ENCODE peak calls at places on chromosomes 12 and 14, in five cellular contexts. Q is GM10248, I is cardiac muscle cell, D is tibial artery, T is AG10803. Y is an unnamed sample.

GRCh38 chr12:63804746-63805145 is 25.0 kb downstream of the RXYLT1 start:
- DNase-seq in D (no peak), I (no peak), T (peak), Q (no peak), Y (no peak)

GRCh38 chr12:74964390-74964789 is 245.2 kb downstream of the KCNC2 start:
- DNase-seq in I (no peak), Q (no peak), D (no peak), T (no peak), Y (no peak)

GRCh38 chr12:52278530-52278929 is 4.1 kb downstream of the KRT86 start:
- DNase-seq in I (no peak), Q (no peak), D (no peak), T (no peak), Y (no peak)

GRCh38 chr12:16611146-16611545 is 5.2 kb upstream of the LMO3 start:
- DNase-seq in T (no peak), D (no peak), I (no peak), Q (no peak), Y (no peak)

GRCh38 chr14:33070474-33070873 is 131.8 kb downstream of the NPAS3 start:
- DNase-seq in D (no peak), Q (no peak), I (no peak), T (no peak), Y (no peak)

GRCh38 chr12:11723993-11724392 is 74.5 kb downstream of the ETV6 start:
- DNase-seq in T (no peak), Q (no peak), D (no peak), I (no peak), Y (no peak)

GRCh38 chr12:124369901-124370378 is 75.0 kb downstream of the RFLNA start:
- DNase-seq in D (no peak), T (no peak), Q (no peak), I (no peak), Y (no peak)

GRCh38 chr14:105528197-105528858 is 1.9 kb downstream of the TMEM121 start:
- DNase-seq in I (peak), D (peak), Q (peak), T (peak), Y (peak)

GRCh38 chr12:1544991-1545700 is 49.2 kb downstream of the FBXL14 start:
- DNase-seq in I (peak), D (peak), T (peak), Q (no peak), Y (no peak)

GRCh38 chr12:95151406-95151805 is 65.9 kb downstream of the FGD6 start:
- DNase-seq in Q (no peak), I (no peak), D (no peak), T (no peak), Y (no peak)

GRCh38 chr14:26729851-26730250 is 132.0 kb upstream of the NOVA1 start:
- DNase-seq in I (peak), D (no peak), T (peak), Q (no peak), Y (no peak)

GRCh38 chr12:65882504-65882903 is 58.2 kb downstream of the HMGA2 start:
- DNase-seq in Q (no peak), T (peak), I (no peak), D (no peak), Y (no peak)

GRCh38 chr14:59015482-59015881 is 173.0 kb upstream of the DAAM1 start:
- DNase-seq in Q (no peak), T (no peak), D (no peak), I (no peak), Y (no peak)

GRCh38 chr12:885701-886100 is 63.8 kb downstream of the RAD52 start:
- DNase-seq in I (no peak), T (no peak), Q (no peak), D (no peak), Y (no peak)

GRCh38 chr14:74048291-74048690 is 29.1 kb downstream of the BBOF1 start:
- DNase-seq in Q (no peak), T (no peak), D (no peak), I (no peak), Y (no peak)

GRCh38 chr12:104586325-104587048 is 129.7 kb downstream of the CHST11 start:
- DNase-seq in Q (no peak), T (no peak), D (no peak), I (no peak), Y (no peak)

GRCh38 chr12:122823429-122823828 is 11.8 kb upstream of the HIP1R start:
- DNase-seq in Q (no peak), D (no peak), I (no peak), T (no peak), Y (no peak)

GRCh38 chr12:119115296-119115905 is 63.3 kb upstream of the HSPB8 start:
- DNase-seq in Q (peak), D (no peak), T (peak), I (peak), Y (peak)

GRCh38 chr12:105436636-105437035 is 106.1 kb downstream of the C12orf75 start:
- DNase-seq in D (no peak), T (no peak), I (no peak), Q (no peak), Y (no peak)

GRCh38 chr12:62604373-62604772 is 137.7 kb downstream of the MON2 start:
- DNase-seq in T (no peak), D (no peak), I (no peak), Q (no peak), Y (no peak)

GRCh38 chr12:14216405-14217294 is 148.8 kb upstream of the ATF7IP start:
- DNase-seq in I (peak), D (no peak), Q (no peak), T (peak), Y (no peak)

GRCh38 chr12:19892186-19892585 is 452.9 kb downstream of the AEBP2 start:
- DNase-seq in D (no peak), Q (no peak), I (no peak), T (peak), Y (no peak)

GRCh38 chr12:82595946-82596345 is 90.8 kb upstream of the TMTC2 start:
- DNase-seq in I (no peak), D (no peak), Q (no peak), T (no peak), Y (no peak)

GRCh38 chr12:96326628-96327227 is 73.5 kb downstream of the CDK17 start:
- DNase-seq in I (no peak), T (no peak), Q (no peak), D (no peak), Y (no peak)

GRCh38 chr12:22121224-22121623 is 75.2 kb downstream of the CMAS start:
- DNase-seq in I (no peak), T (no peak), Q (peak), D (no peak), Y (no peak)

GRCh38 chr12:32679091-32679909 is at the start of gene DNM1L:
- DNase-seq in Q (peak), T (peak), I (peak), D (peak), Y (peak)
- TF ChIP-seq CTCF in Q (no peak), T (peak), I (peak), D (peak), Y (no peak)

GRCh38 chr14:104226421-104227385 is 88.3 kb downstream of the KIF26A start:
- DNase-seq in D (no peak), T (no peak), I (no peak), Q (no peak), Y (peak)
- TF ChIP-seq CTCF in D (no peak), T (no peak), I (no peak), Q (no peak), Y (no peak)

GRCh38 chr14:100524933-100525243 is 62.3 kb downstream of the BEGAIN start:
- DNase-seq in Q (peak), T (no peak), I (no peak), D (no peak), Y (peak)
- TF ChIP-seq CTCF in Q (peak), T (peak), I (no peak), D (no peak), Y (peak)

GRCh38 chr14:75429562-75429961 is 1.7 kb downstream of the JDP2 start:
- DNase-seq in Q (no peak), T (no peak), D (no peak), I (peak), Y (no peak)

GRCh38 chr14:75426332-75427125 is 1.3 kb upstream of the JDP2 start:
- DNase-seq in T (no peak), I (no peak), Q (peak), D (no peak), Y (no peak)

GRCh38 chr14:75428230-75429104 is 645 bp downstream of the JDP2 start:
- DNase-seq in D (no peak), T (peak), I (peak), Q (peak), Y (peak)

GRCh38 chr14:75427126-75427481 is 718 bp upstream of the JDP2 start:
- DNase-seq in Q (peak), T (no peak), D (no peak), I (no peak), Y (no peak)

DNA sequence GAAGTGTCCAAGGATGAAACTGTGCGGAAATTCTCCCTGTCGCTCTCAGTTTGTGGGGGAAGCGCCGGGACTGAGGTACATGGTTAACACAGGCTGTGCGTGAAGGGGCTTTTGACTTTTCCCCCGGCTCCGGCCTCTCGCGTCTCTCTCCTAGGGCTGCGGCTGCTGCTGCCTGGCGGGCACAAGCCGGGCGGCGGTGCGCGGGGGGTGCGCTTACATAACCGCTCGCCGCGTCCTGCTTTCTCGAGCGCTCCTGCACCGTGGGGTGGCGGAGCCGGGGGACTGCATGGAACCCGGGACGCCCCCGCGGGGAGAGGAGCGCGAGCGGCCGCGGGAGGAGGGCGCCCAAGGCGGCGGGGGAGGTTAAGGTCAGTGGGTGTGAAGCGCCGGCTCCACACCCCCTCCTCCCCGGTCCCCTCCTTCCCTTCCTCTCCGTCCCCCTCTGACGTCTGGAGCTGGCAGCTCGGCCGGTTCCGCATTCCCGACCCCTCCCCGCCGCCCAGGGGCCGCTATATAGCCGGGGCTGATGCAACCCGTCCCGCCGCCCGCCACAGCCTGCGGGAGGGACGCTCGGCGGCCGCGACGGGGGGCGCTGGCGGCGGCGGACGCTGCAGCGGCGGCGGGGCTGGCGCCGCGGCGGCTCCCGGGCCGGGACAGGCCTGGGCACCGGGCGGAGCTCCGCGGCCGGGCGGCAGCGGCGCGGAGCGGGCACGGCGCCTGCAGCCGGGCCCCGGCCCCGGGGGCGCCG is at the start of gene JDP2:
- DNase-seq in T (peak), I (peak), Q (peak), D (peak), Y (peak)
- TF ChIP-seq CTCF in T (no peak), I (no peak), Q (peak), D (no peak), Y (no peak)

GRCh38 chr12:48455116-48455515 is 17.2 kb upstream of the ANP32D start:
- DNase-seq in T (no peak), D (no peak), Q (no peak), I (no peak), Y (no peak)

GRCh38 chr12:48459259-48459658 is 13.1 kb upstream of the ANP32D start:
- DNase-seq in T (no peak), D (no peak), Q (no peak), I (no peak), Y (no peak)

GRCh38 chr12:48451372-48451771 is 21.0 kb upstream of the ANP32D start:
- DNase-seq in Q (no peak), T (no peak), D (no peak), I (no peak), Y (no peak)

DNA sequence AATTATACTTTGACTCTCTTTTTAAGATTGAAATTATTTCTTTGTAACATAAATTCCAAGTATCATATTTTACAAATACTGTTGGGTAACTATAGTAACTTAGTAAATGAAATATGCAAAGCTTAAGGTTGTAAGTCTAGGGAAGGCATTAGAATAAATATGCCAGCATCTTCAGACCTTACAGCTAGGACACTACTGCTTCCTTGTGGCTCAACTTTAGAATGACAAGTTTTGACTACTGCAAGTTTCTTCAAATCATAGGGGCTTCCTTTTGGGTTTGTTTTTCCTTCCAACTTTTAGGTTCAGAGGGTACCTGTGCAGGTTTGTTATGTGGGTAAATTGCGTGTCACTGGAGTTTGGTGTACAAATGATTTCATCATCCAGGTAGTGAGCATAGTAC is 17.7 kb upstream of the ANP32D start:
- DNase-seq in D (no peak), I (peak), T (peak), Q (no peak), Y (no peak)
- TF ChIP-seq CTCF in D (peak), I (peak), T (peak), Q (peak), Y (no peak)

Y was measured in glutamatergic neuron.